ENCODE peak calls at places on chromosomes 6 and 20, in four cellular contexts. One of them, this sample, is unnamed.

GRCh38 chr6:161117942-161118341 is 126.4 kb downstream of the MAP3K4 start:
- DNase-seq in hepatocyte: no peak
- DNase-seq in retina: no peak
- DNase-seq in NCI-H345: no peak
- DNase-seq in this sample: no peak

GRCh38 chr6:26304213-26305096 is 60.5 kb upstream of the BTN3A2 start:
- DNase-seq in NCI-H345: no peak
- DNase-seq in hepatocyte: peak
- DNase-seq in retina: no peak
- DNase-seq in this sample: no peak

GRCh38 chr6:8556370-8557018 is 121.1 kb upstream of the SLC35B3 start:
- DNase-seq in hepatocyte: peak
- DNase-seq in retina: no peak
- DNase-seq in NCI-H345: peak
- DNase-seq in this sample: peak

GRCh38 chr20:12030470-12030869 is 112.8 kb downstream of the BTBD3 start:
- DNase-seq in retina: no peak
- DNase-seq in hepatocyte: peak
- DNase-seq in NCI-H345: peak
- DNase-seq in this sample: peak

GRCh38 chr6:158810149-158811095 is 8.7 kb downstream of the EZR start:
- DNase-seq in retina: no peak
- DNase-seq in NCI-H345: no peak
- DNase-seq in hepatocyte: no peak
- DNase-seq in this sample: no peak

GRCh38 chr6:121838842-121839241 is 403.4 kb downstream of the GJA1 start:
- DNase-seq in NCI-H345: no peak
- DNase-seq in hepatocyte: peak
- DNase-seq in retina: no peak
- DNase-seq in this sample: no peak

GRCh38 chr6:151387581-151387980 is 3.8 kb downstream of the ZBTB2 start:
- DNase-seq in hepatocyte: no peak
- DNase-seq in NCI-H345: no peak
- DNase-seq in retina: no peak
- DNase-seq in this sample: no peak

GRCh38 chr20:41245086-41245707 is 72.3 kb downstream of the ZHX3 start:
- DNase-seq in NCI-H345: peak
- DNase-seq in retina: peak
- DNase-seq in hepatocyte: no peak
- DNase-seq in this sample: no peak

GRCh38 chr6:146598785-146599405 is at the start of gene ADGB:
- DNase-seq in retina: peak
- DNase-seq in hepatocyte: peak
- DNase-seq in NCI-H345: peak
- DNase-seq in this sample: no peak

GRCh38 chr6:79257381-79258205 is 23.1 kb upstream of the HMGN3 start:
- DNase-seq in NCI-H345: no peak
- DNase-seq in retina: no peak
- DNase-seq in hepatocyte: peak
- DNase-seq in this sample: no peak

GRCh38 chr6:14458669-14459266 is 341.2 kb downstream of the CD83 start:
- DNase-seq in retina: no peak
- DNase-seq in NCI-H345: no peak
- DNase-seq in hepatocyte: peak
- DNase-seq in this sample: no peak

GRCh38 chr6:168962886-168963285 is 290.8 kb downstream of the THBS2 start:
- DNase-seq in NCI-H345: no peak
- DNase-seq in hepatocyte: no peak
- DNase-seq in retina: no peak
- DNase-seq in this sample: no peak

GRCh38 chr6:12049165-12049564 is 37.1 kb downstream of the HIVEP1 start:
- DNase-seq in retina: no peak
- DNase-seq in NCI-H345: no peak
- DNase-seq in hepatocyte: no peak
- DNase-seq in this sample: no peak

GRCh38 chr6:25360611-25361010 is 81.4 kb downstream of the CARMIL1 start:
- DNase-seq in retina: no peak
- DNase-seq in NCI-H345: no peak
- DNase-seq in hepatocyte: no peak
- DNase-seq in this sample: no peak

GRCh38 chr6:147538821-147539220 is 30.3 kb downstream of the SAMD5 start:
- DNase-seq in hepatocyte: no peak
- DNase-seq in NCI-H345: no peak
- DNase-seq in retina: no peak
- DNase-seq in this sample: no peak

GRCh38 chr6:33620584-33621395 is at the start of gene ITPR3:
- DNase-seq in NCI-H345: peak
- DNase-seq in retina: peak
- DNase-seq in hepatocyte: peak
- DNase-seq in this sample: no peak

GRCh38 chr6:127111526-127111925 is 6.9 kb upstream of the RSPO3 start:
- DNase-seq in NCI-H345: no peak
- DNase-seq in hepatocyte: no peak
- DNase-seq in retina: no peak
- DNase-seq in this sample: no peak

GRCh38 chr20:33827629-33828325 is 16.6 kb downstream of the CHMP4B start:
- DNase-seq in retina: no peak
- DNase-seq in hepatocyte: no peak
- DNase-seq in NCI-H345: no peak
- DNase-seq in this sample: peak

GRCh38 chr6:31489046-31489445 is 8.9 kb upstream of the MICB start:
- DNase-seq in hepatocyte: peak
- DNase-seq in NCI-H345: no peak
- DNase-seq in retina: no peak
- DNase-seq in this sample: no peak

GRCh38 chr6:164098857-164099534 is 684.5 kb downstream of the QKI start:
- DNase-seq in hepatocyte: peak
- DNase-seq in NCI-H345: peak
- DNase-seq in retina: peak
- DNase-seq in this sample: peak

GRCh38 chr6:72505446-72505845 is 116.4 kb upstream of the KCNQ5 start:
- DNase-seq in hepatocyte: no peak
- DNase-seq in NCI-H345: no peak
- DNase-seq in retina: no peak
- DNase-seq in this sample: no peak

GRCh38 chr6:111605100-111605748 is 454 bp downstream of the TRAF3IP2 start:
- DNase-seq in NCI-H345: peak
- DNase-seq in retina: peak
- DNase-seq in hepatocyte: peak
- DNase-seq in this sample: no peak

GRCh38 chr6:111162504-111162903 is 75.2 kb downstream of the SLC16A10 start:
- DNase-seq in retina: no peak
- DNase-seq in NCI-H345: no peak
- DNase-seq in hepatocyte: no peak
- DNase-seq in this sample: no peak

GRCh38 chr20:15100506-15101160 is 763.2 kb upstream of the FLRT3 start:
- DNase-seq in retina: no peak
- DNase-seq in NCI-H345: no peak
- DNase-seq in hepatocyte: no peak
- DNase-seq in this sample: no peak

GRCh38 chr20:44362466-44362940 is 7.0 kb downstream of the HNF4A start:
- DNase-seq in hepatocyte: no peak
- DNase-seq in NCI-H345: no peak
- DNase-seq in retina: no peak
- DNase-seq in this sample: no peak

GRCh38 chr20:25037288-25038102 is 20.4 kb downstream of the ACSS1 start:
- DNase-seq in retina: no peak
- DNase-seq in NCI-H345: peak
- DNase-seq in hepatocyte: no peak
- DNase-seq in this sample: no peak

GRCh38 chr6:91506509-91506908 is 919.6 kb upstream of the MAP3K7 start:
- DNase-seq in hepatocyte: no peak
- DNase-seq in NCI-H345: no peak
- DNase-seq in retina: no peak
- DNase-seq in this sample: no peak

GRCh38 chr6:169019727-169020491 is 233.7 kb downstream of the THBS2 start:
- DNase-seq in hepatocyte: no peak
- DNase-seq in retina: no peak
- DNase-seq in NCI-H345: peak
- DNase-seq in this sample: no peak

GRCh38 chr6:167755461-167755860 is 71.2 kb upstream of the AFDN start:
- DNase-seq in hepatocyte: no peak
- DNase-seq in NCI-H345: no peak
- DNase-seq in retina: no peak
- DNase-seq in this sample: no peak

GRCh38 chr6:22035690-22036089 is 261.1 kb downstream of the PRL start:
- DNase-seq in retina: no peak
- DNase-seq in NCI-H345: no peak
- DNase-seq in hepatocyte: no peak
- DNase-seq in this sample: no peak

GRCh38 chr6:158769228-158769627 is 49.9 kb downstream of the EZR start:
- DNase-seq in retina: no peak
- DNase-seq in NCI-H345: no peak
- DNase-seq in hepatocyte: no peak
- DNase-seq in this sample: no peak

GRCh38 chr20:8946036-8946926 is 122.6 kb upstream of the PLCB4 start:
- DNase-seq in hepatocyte: peak
- DNase-seq in NCI-H345: no peak
- DNase-seq in retina: no peak
- DNase-seq in this sample: no peak

This sample was measured in NCI-H2029 treated with DMSO at 0.1 percent for 48 hours.